ENCODE peak calls at places on chromosomes 3 and 15, in nine cellular contexts. K, Q, V, P, J, O, E, A and F are unnamed samples.

GRCh38 chr3:101351834-101352233 is 31.5 kb upstream of the IMPG2 start:
- DNase-seq in K (peak; percentile 1), Q (no peak), V (no peak), P (no peak), J (peak; percentile 89), O (no peak), E (peak; percentile 11), A (no peak), F (no peak)

GRCh38 chr3:165181556-165181955 is 14.6 kb downstream of the SLITRK3 start:
- DNase-seq in K (no peak), Q (no peak), V (no peak), P (peak; percentile 30), J (no peak), O (no peak), E (peak; percentile 26), A (no peak), F (no peak)

GRCh38 chr3:132595036-132595435 is 2.0 kb upstream of the ACKR4 start:
- DNase-seq in K (peak; percentile 83), Q (no peak), V (no peak), P (no peak), J (no peak), O (peak; percentile 55), E (peak; percentile 1), A (peak; percentile 70), F (peak; percentile 41)

GRCh38 chr3:129195731-129196256 is 12.1 kb upstream of the CNBP start:
- DNase-seq in K (peak; percentile 97), Q (no peak), V (no peak), P (peak; percentile 64), J (peak; percentile 62), O (no peak), E (peak; percentile 83), A (no peak), F (no peak)

GRCh38 chr15:83067638-83067962 is 548 bp upstream of the BTBD1 start:
- DNase-seq in K (no peak), Q (no peak), V (no peak), P (no peak), J (no peak), O (no peak), E (no peak), A (no peak), F (no peak)

GRCh38 chr3:23808525-23808924 is 2.8 kb downstream of the UBE2E1 start:
- DNase-seq in K (no peak), Q (no peak), V (no peak), P (no peak), J (no peak), O (no peak), E (no peak), A (no peak), F (no peak)

GRCh38 chr3:152508705-152509104 is 240.0 kb downstream of the MBNL1 start:
- DNase-seq in K (peak; percentile 15), Q (peak; percentile 33), V (no peak), P (peak; percentile 30), J (peak; percentile 14), O (peak; percentile 39), E (peak; percentile 61), A (no peak), F (peak; percentile 5)

GRCh38 chr3:188829577-188829976 is 342.2 kb upstream of the TPRG1 start:
- DNase-seq in K (no peak), Q (no peak), V (no peak), P (no peak), J (no peak), O (no peak), E (no peak), A (no peak), F (no peak)

GRCh38 chr3:54213910-54214309 is 91.6 kb downstream of the CACNA2D3 start:
- DNase-seq in K (peak; percentile 16), Q (no peak), V (no peak), P (no peak), J (no peak), O (no peak), E (peak; percentile 12), A (no peak), F (no peak)

DNA sequence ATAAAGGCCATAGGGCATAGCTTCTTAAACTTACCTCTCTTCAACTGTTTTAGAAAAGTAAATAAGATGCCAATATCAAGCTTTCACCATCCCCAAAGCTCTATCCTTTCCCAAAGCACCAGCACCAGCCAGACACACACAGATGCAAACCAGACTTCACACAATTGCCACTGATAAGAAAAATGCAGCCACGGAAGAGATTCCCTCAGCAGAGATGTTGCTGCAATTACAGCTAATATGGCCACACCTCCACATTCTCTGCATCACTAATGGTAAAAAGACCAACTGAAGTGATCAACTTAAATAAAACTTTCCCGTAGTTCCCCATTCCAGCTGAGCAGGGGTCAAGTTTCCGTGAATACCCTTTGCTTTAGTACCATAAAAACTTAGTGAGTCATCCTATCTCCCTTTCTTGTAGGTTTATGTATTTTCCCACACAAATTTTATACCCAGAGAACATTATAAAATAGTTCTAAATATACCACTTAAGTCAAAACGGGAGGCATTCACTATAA is 64.4 kb downstream of the SLC9A9 start:
- DNase-seq in K (no peak), Q (no peak), V (no peak), P (no peak), J (no peak), O (no peak), E (no peak), A (no peak), F (no peak)
- H3K27ac ChIP-seq in K (no peak overlapping the region), Q (no peak overlapping the region), V (no peak overlapping the region), P (no peak overlapping the region), J (no peak overlapping the region), O (no peak overlapping the region), E (no peak overlapping the region), A (no peak overlapping the region), F (no peak overlapping the region)

GRCh38 chr15:77838061-77838460 is 205.3 kb upstream of the LINGO1 start:
- DNase-seq in K (no peak), Q (no peak), V (no peak), P (no peak), J (no peak), O (no peak), E (peak; percentile 33), A (no peak), F (no peak)
- TF ChIP-seq EZH2phosphoT487 in K (no peak), Q (no peak), V (no peak), P (no peak), J (no peak), O (no peak), E (no peak), A (no peak), F (no peak)

DNA sequence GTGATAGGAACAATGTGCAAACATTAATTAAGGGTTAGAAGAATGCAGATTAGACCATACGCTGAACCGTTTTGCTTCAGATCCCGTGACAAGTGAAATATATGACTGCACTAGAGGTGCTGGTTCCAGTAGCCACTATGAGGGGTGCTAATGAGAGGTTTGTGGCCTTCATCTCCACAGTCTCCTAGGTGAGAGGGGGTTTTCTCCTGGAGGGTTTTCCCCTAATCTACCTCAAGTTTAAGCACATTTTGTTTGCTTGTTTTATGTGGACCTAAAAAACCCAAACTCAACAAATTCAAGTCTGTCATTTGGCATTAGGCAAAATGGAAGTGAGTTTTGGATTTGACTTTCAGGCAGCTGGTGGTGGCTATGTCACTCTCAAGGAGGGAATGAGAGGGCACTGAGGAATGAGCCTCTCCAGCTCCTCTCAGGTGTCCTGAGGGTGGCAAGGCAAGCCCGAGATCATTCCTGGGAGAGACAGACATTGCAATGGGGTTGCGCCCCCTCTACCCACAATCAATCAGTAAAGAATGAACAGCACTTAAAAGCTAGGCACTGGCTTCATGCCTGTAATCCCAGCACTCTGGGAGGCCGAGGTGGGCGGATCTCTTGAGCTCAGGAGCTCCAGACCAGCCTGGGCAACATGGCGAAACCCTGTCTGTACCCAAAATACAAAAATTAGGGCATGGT is 13.9 kb upstream of the SHF start:
- DNase-seq in K (peak; percentile 7), Q (no peak), V (no peak), P (no peak), J (no peak), O (no peak), E (no peak), A (no peak), F (no peak)
- H3K4me3 ChIP-seq in K (no peak overlapping the region), Q (no peak overlapping the region), V (no peak overlapping the region), P (no peak overlapping the region), J (peak overlapping the region; percentile 95), O (peak overlapping the region; percentile 96), E (peak overlapping the region; percentile 80), A (peak overlapping the region; percentile 87), F (peak overlapping the region; percentile 85)

DNA sequence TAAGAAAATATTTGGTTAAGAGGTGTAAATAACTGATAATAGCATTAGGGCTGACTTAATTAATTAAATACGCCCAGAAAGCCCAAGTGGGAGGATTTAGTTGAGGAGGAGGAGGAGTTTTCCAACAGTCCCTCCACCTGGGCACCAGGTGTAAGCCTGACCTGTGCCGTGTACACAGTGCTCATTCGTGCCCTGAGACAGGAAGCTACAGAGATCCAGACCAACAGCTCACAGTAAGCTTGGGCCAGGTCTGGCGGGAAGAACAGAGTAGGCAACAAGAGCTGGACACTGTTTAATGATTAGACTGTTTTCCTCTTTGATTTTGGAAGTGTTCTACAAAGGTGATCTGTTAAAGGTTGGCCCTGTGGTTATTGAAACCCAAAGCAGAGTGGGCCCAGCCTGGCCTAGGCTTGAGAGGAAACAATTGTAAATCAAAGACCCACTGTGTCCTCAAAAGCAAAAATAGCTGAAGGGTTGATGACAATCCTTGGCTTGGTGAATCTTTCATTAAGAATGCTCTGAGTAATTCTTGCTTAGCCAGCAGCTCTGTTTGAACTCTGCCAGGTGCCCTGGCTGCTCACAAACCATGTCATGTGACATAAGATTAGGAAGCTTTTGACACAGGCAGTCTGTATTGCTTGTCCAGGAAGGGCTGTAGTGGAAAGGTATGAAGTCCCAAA is 13.8 kb downstream of the SQOR start:
- DNase-seq in K (peak; percentile 77), Q (peak; percentile 32), V (no peak), P (peak; percentile 69), J (peak; percentile 74), O (no peak), E (peak; percentile 88), A (no peak), F (no peak)
- H3K27ac ChIP-seq in K (peak overlapping the region; percentile 19), Q (peak overlapping the region; percentile 1), V (no peak overlapping the region), P (peak overlapping the region; percentile 86), J (peak overlapping the region; percentile 85), O (no peak overlapping the region), E (peak overlapping the region; percentile 92), A (no peak overlapping the region), F (no peak overlapping the region)

DNA sequence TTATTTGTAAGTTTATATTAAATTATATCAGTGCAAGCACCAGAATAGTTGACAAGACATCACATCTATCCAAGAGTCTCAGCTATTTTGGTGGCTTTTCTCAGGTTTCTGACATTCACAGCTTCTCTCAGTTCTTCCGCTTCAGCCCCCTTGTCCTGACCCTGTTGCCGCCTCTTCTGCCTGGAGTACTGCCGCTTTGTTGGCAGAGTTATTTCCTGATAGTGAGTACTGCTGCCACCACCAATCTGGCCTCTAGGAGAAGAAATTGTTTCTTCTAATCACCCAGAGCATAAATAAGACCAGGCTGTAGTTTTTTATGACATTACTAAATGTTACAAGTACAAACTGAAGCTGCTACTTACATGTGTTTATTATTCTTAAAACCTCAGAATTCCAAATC is 470.1 kb downstream of the NSUN3 start:
- DNase-seq in K (no peak), Q (no peak), V (no peak), P (no peak), J (no peak), O (no peak), E (no peak), A (no peak), F (no peak)
- TF ChIP-seq EZH2phosphoT487 in K (no peak), Q (no peak), V (no peak), P (no peak), J (no peak), O (no peak), E (no peak), A (no peak), F (no peak)

GRCh38 chr3:196273655-196274054 is 13.9 kb downstream of the PCYT1A start:
- DNase-seq in K (no peak), Q (no peak), V (no peak), P (no peak), J (no peak), O (no peak), E (no peak), A (peak; percentile 79), F (no peak)
- H3K4me3 ChIP-seq in K (no peak overlapping the region), Q (no peak overlapping the region), V (no peak overlapping the region), P (no peak overlapping the region), J (no peak overlapping the region), O (no peak overlapping the region), E (no peak overlapping the region), A (no peak overlapping the region), F (no peak overlapping the region)